ENCODE peak calls at places on chromosomes 5 and 9, in four cellular contexts. Q, A, R and J are unnamed samples.

GRCh38 chr5:90866915-90867715 is 308.5 kb downstream of the ADGRV1 start:
- DNase-seq in A (no peak), Q (no peak), R (no peak), J (no peak)

GRCh38 chr5:43305948-43306563 is 7.2 kb downstream of the HMGCS1 start:
- DNase-seq in Q (no peak), R (no peak), A (peak), J (no peak)

GRCh38 chr5:8445139-8445538 is 576.2 kb downstream of the MTRR start:
- DNase-seq in A (no peak), R (no peak), Q (no peak), J (no peak)

GRCh38 chr9:96500696-96501660 is 51.0 kb downstream of the HABP4 start:
- DNase-seq in R (no peak), A (no peak), Q (no peak), J (no peak)

GRCh38 chr9:114030364-114030763 is 47.7 kb downstream of the AMBP start:
- DNase-seq in Q (no peak), R (no peak), A (no peak), J (no peak)

GRCh38 chr5:119814655-119815054 is 185.3 kb downstream of the FAM170A start:
- DNase-seq in Q (no peak), R (no peak), A (no peak), J (no peak)

GRCh38 chr9:100087218-100087617 is 11.6 kb downstream of the ERP44 start:
- DNase-seq in Q (no peak), A (no peak), R (no peak), J (no peak)

GRCh38 chr5:130331332-130331731 is 427.1 kb downstream of the CHSY3 start:
- DNase-seq in R (no peak), A (no peak), Q (no peak), J (no peak)

GRCh38 chr5:107671742-107672211 is 1.0 kb upstream of the EFNA5 start:
- DNase-seq in A (no peak), R (no peak), Q (peak), J (no peak)

GRCh38 chr9:4866239-4866969 is 73.7 kb downstream of the RCL1 start:
- DNase-seq in A (no peak), R (no peak), Q (no peak), J (no peak)